ENCODE peak calls at places on chromosomes 11 and 22, in eight cellular contexts. P, M, Z, J, U, C, A and V are unnamed samples.

GRCh38 chr11:65788801-65789200 is 1.9 kb downstream of the OVOL1 start:
- DNase-seq in P (no peak), M (no peak), Z (no peak), J (no peak), U (no peak), C (no peak), A (no peak), V (no peak)

GRCh38 chr11:73234403-73235181 is 16.5 kb downstream of the P2RY2 start:
- DNase-seq in P (no peak), M (no peak), Z (no peak), J (no peak), U (peak), C (no peak), A (no peak), V (no peak)

GRCh38 chr11:70669871-70670683 is 271.7 kb downstream of the CTTN start:
- DNase-seq in P (no peak), M (no peak), Z (no peak), J (no peak), U (no peak), C (no peak), A (no peak), V (no peak)

GRCh38 chr22:24486501-24486921 is 8.6 kb upstream of the UPB1 start:
- DNase-seq in P (peak), M (peak), Z (no peak), J (peak), U (no peak), C (peak), A (peak), V (no peak)

GRCh38 chr11:68998390-68998911 is 14.6 kb downstream of the MRGPRF start:
- DNase-seq in P (peak), M (no peak), Z (no peak), J (no peak), U (peak), C (peak), A (peak), V (no peak)

GRCh38 chr11:3123316-3123715 is 41.8 kb downstream of the OSBPL5 start:
- DNase-seq in P (no peak), M (peak), Z (no peak), J (no peak), U (peak), C (no peak), A (peak), V (no peak)

GRCh38 chr22:37030560-37031281 is 11.2 kb downstream of the MPST start:
- DNase-seq in P (no peak), M (no peak), Z (no peak), J (no peak), U (no peak), C (no peak), A (no peak), V (no peak)

GRCh38 chr11:120482149-120482548 is 29.4 kb upstream of the GRIK4 start:
- DNase-seq in P (peak), M (peak), Z (no peak), J (peak), U (no peak), C (peak), A (no peak), V (no peak)

GRCh38 chr11:43942651-43943356 is 367 bp downstream of the C11orf96 start:
- DNase-seq in P (peak), M (peak), Z (no peak), J (peak), U (no peak), C (peak), A (no peak), V (no peak)

GRCh38 chr11:2413735-2414579 is 13.4 kb downstream of the TSSC4 start:
- DNase-seq in P (no peak), M (no peak), Z (no peak), J (no peak), U (no peak), C (no peak), A (no peak), V (no peak)

GRCh38 chr22:50030315-50031188 is 18.0 kb upstream of the IL17REL start:
- DNase-seq in P (peak), M (peak), Z (no peak), J (peak), U (peak), C (peak), A (peak), V (peak)

GRCh38 chr22:25818541-25818940 is 76.6 kb downstream of the MYO18B start:
- DNase-seq in P (no peak), M (no peak), Z (no peak), J (no peak), U (no peak), C (no peak), A (no peak), V (no peak)

GRCh38 chr22:36435516-36436415 is 45.7 kb downstream of the TXN2 start:
- DNase-seq in P (no peak), M (peak), Z (no peak), J (no peak), U (peak), C (no peak), A (no peak), V (peak)

GRCh38 chr11:111429066-111429506 is 50.0 kb upstream of the POU2AF1 start:
- DNase-seq in P (peak), M (peak), Z (no peak), J (peak), U (peak), C (peak), A (peak), V (peak)

GRCh38 chr22:30460147-30460546 is 11.7 kb downstream of the SEC14L3 start:
- DNase-seq in P (no peak), M (no peak), Z (no peak), J (no peak), U (peak), C (no peak), A (peak), V (peak)

GRCh38 chr11:35427158-35427557 is 7.8 kb upstream of the SLC1A2 start:
- DNase-seq in P (peak), M (no peak), Z (peak), J (peak), U (no peak), C (peak), A (peak), V (no peak)

GRCh38 chr22:23580586-23581251 is 629 bp upstream of the IGLL1 start:
- DNase-seq in P (no peak), M (no peak), Z (no peak), J (no peak), U (no peak), C (no peak), A (no peak), V (no peak)

GRCh38 chr22:17284917-17285316 is 65.7 kb upstream of the ADA2 start:
- DNase-seq in P (no peak), M (no peak), Z (no peak), J (no peak), U (no peak), C (no peak), A (no peak), V (no peak)

GRCh38 chr11:120462825-120463224 is 48.7 kb upstream of the GRIK4 start:
- DNase-seq in P (peak), M (no peak), Z (no peak), J (no peak), U (no peak), C (no peak), A (no peak), V (no peak)

GRCh38 chr11:19389787-19390303 is 149.1 kb upstream of the E2F8 start:
- DNase-seq in P (peak), M (no peak), Z (no peak), J (no peak), U (peak), C (peak), A (peak), V (no peak)

DNA sequence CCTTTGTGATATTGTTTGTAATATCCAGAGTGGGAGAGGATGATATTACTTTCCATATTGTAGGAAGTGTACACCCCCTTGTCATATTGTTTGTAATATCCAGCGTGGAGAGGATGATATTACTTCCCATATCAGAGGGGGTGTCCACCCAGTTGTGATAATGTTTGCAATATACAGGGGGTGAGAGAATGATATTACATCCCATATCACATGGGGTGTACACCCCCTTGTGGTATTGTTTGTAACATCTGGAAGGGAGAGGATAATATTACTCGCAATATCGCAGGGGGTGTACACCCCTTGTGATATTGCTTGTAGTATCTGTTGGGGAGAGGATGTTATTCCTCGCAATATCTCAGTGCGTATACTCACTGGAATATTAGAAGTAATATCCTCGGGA is 61.5 kb downstream of the PRSS23 start:
- DNase-seq in P (no peak), M (no peak), Z (no peak), J (no peak), U (no peak), C (no peak), A (peak), V (no peak)
- TF ChIP-seq CTCF in P (no peak), M (no peak), Z (no peak), J (peak), U (no peak), C (no peak), A (peak), V (no peak)

GRCh38 chr11:1226981-1227550 is 4.2 kb downstream of the MUC5B start:
- DNase-seq in P (peak), M (no peak), Z (no peak), J (no peak), U (peak), C (peak), A (no peak), V (no peak)
- TF ChIP-seq CTCF in P (peak), M (no peak), Z (peak), J (peak), U (no peak), C (peak), A (no peak), V (peak)

GRCh38 chr22:43745783-43746356 is 66.2 kb downstream of the EFCAB6 start:
- DNase-seq in P (no peak), M (no peak), Z (no peak), J (no peak), U (no peak), C (no peak), A (no peak), V (no peak)

GRCh38 chr22:43742551-43742950 is 69.6 kb downstream of the EFCAB6 start:
- DNase-seq in P (no peak), M (no peak), Z (no peak), J (no peak), U (no peak), C (no peak), A (no peak), V (no peak)

GRCh38 chr22:43740587-43741270 is 71.4 kb downstream of the EFCAB6 start:
- DNase-seq in P (no peak), M (no peak), Z (no peak), J (no peak), U (no peak), C (no peak), A (no peak), V (no peak)

GRCh38 chr22:43743929-43744643 is 68.0 kb downstream of the EFCAB6 start:
- DNase-seq in P (no peak), M (no peak), Z (no peak), J (no peak), U (no peak), C (no peak), A (no peak), V (no peak)

DNA sequence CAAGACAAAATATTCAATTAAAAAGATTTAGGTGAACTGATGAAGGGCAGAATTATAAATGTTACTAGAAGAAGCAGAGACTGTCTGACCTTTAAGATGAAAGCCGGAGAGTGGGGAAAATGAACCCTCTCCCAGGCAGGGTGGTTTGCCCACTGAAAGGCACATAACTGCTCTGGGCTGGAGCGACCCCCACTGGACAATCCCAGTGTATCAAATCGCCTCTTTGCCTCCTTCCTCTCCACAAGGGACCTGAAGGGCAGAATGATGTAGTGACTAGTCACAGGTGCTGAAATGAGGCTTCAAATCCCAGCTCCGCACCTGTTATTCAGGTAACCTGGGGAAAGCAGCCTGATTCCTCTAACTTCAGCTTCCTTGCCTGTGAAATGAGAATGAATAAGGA is 69.0 kb downstream of the EFCAB6 start:
- DNase-seq in P (no peak), M (no peak), Z (no peak), J (no peak), U (no peak), C (no peak), A (peak), V (no peak)
- TF ChIP-seq CTCF in P (no peak), M (no peak), Z (no peak), J (peak), U (no peak), C (no peak), A (no peak), V (no peak)

GRCh38 chr11:119095066-119095880 is 6.4 kb downstream of the DPAGT1 start:
- DNase-seq in P (peak), M (peak), Z (peak), J (peak), U (peak), C (peak), A (peak), V (peak)
- TF ChIP-seq CTCF in P (no peak), M (no peak), Z (no peak), J (no peak), U (peak), C (no peak), A (peak), V (no peak)

GRCh38 chr22:39428597-39429071 is 28.2 kb upstream of the MGAT3 start:
- DNase-seq in P (no peak), M (no peak), Z (no peak), J (peak), U (no peak), C (no peak), A (no peak), V (no peak)
- TF ChIP-seq CTCF in P (no peak), M (no peak), Z (no peak), J (no peak), U (no peak), C (no peak), A (no peak), V (no peak)

DNA sequence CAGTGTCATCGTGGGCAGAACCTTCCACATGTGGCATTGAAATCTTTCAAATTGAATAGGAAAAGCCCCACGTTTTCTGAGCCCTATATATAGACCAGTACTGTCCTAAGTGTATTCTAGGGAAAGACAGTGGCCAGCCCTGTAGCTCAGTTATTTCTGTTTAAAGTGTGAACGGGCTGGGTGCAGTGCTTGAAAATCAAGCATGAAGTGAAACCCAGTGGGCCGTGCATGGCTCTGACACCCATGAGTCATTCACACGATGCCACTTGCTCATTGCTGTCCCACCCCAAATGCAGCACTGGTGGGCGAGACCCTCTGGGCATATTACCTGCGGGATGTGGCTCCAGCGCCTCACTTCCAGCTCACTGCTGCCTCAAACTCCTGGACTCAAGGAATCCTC is 29.8 kb upstream of the CCDC188 start:
- DNase-seq in P (no peak), M (peak), Z (no peak), J (no peak), U (no peak), C (no peak), A (no peak), V (no peak)
- TF ChIP-seq CTCF in P (no peak), M (no peak), Z (no peak), J (no peak), U (no peak), C (no peak), A (no peak), V (no peak)

DNA sequence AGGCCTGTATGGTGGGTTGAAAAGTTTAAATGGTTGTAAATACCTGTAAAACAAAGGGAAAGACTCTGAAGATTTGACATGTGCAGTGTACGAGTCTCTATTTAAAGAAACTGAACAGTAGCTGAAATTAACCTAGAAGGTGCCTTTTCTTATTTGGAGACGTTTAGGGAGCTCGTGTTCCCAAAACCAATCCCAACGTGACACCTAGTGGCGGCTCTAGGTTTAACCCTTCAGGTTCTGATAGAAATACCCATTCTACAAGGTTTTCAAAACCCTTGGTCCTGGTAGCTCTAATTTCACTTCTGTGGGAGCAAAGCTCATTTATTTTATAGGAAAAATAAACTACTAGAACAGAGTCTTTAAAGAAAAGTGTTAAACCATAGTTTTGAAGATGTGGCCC is 258.3 kb downstream of the LRRC4C start:
- DNase-seq in P (peak), M (peak), Z (no peak), J (no peak), U (no peak), C (peak), A (peak), V (peak)
- TF ChIP-seq CTCF in P (peak), M (peak), Z (peak), J (peak), U (no peak), C (peak), A (peak), V (no peak)

GRCh38 chr11:48172818-48173609 is 43.6 kb upstream of the OR4B1 start:
- DNase-seq in P (peak), M (peak), Z (no peak), J (peak), U (peak), C (peak), A (peak), V (peak)
- TF ChIP-seq CTCF in P (peak), M (peak), Z (peak), J (peak), U (peak), C (peak), A (peak), V (peak)

GRCh38 chr11:11663907-11664306 is 42.1 kb upstream of the GALNT18 start:
- DNase-seq in P (no peak), M (no peak), Z (no peak), J (no peak), U (no peak), C (no peak), A (no peak), V (no peak)

GRCh38 chr11:11660351-11660750 is 38.5 kb upstream of the GALNT18 start:
- DNase-seq in P (no peak), M (no peak), Z (no peak), J (no peak), U (no peak), C (no peak), A (no peak), V (no peak)

GRCh38 chr11:11661356-11662040 is 39.7 kb upstream of the GALNT18 start:
- DNase-seq in P (no peak), M (no peak), Z (no peak), J (no peak), U (no peak), C (no peak), A (no peak), V (no peak)

GRCh38 chr11:11659567-11660341 is 37.9 kb upstream of the GALNT18 start:
- DNase-seq in P (no peak), M (no peak), Z (no peak), J (no peak), U (no peak), C (no peak), A (peak), V (no peak)

GRCh38 chr11:11662578-11662977 is 40.8 kb upstream of the GALNT18 start:
- DNase-seq in P (no peak), M (no peak), Z (no peak), J (no peak), U (no peak), C (no peak), A (no peak), V (no peak)
- TF ChIP-seq CTCF in P (no peak), M (no peak), Z (no peak), J (no peak), U (no peak), C (no peak), A (no peak), V (no peak)

DNA sequence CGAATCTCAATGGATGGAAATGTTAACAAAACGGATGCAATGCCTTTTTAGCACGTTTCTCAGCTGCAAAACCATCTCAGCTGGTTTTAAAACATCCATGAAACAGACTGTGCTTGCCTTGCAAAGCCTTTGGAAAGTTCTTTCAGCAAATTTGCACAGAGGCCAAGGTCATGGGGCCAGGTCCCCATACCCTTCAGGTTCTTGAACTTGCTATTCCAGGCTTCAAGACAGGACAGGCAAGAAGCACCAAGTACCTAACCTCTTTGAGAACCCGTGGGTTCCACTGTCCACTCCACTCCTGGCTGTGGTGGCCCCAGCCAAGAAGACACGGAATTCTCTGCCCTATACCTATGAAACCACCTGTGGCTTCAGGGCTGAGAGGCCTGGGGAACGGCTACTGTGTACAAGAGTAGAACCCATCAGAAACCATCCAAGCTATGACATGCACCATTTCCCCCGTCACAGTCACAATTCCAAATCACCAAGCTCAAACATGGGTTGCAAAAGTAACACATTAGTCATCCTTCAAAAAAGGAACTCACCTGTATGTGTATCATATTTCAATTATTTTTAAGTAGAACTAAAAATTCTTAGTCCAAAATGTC is 17.0 kb downstream of the TNKS1BP1 start:
- DNase-seq in P (no peak), M (peak), Z (no peak), J (no peak), U (no peak), C (no peak), A (peak), V (no peak)
- TF ChIP-seq CTCF in P (no peak), M (no peak), Z (no peak), J (no peak), U (no peak), C (no peak), A (no peak), V (no peak)